ENCODE peak calls at places on chromosomes 2 and 18, in five cellular contexts. S is A549, B is HTR-8/SVneo, P is posterior vena cava, G is GM23338. Z is an unnamed sample.

GRCh38 chr18:60446821-60447220 is 74.2 kb upstream of the MC4R start:
- DNase-seq in S (no peak), B (no peak), P (no peak), G (no peak), Z (no peak)

GRCh38 chr18:11689031-11689971 is at the start of gene GNAL:
- DNase-seq in S (peak), B (peak), P (peak), G (peak), Z (peak)

GRCh38 chr2:168156661-168157060 is 90.7 kb downstream of the STK39 start:
- DNase-seq in S (peak), B (peak), P (no peak), G (no peak), Z (no peak)

GRCh38 chr2:101253713-101254085 is 1.0 kb downstream of the CNOT11 start:
- DNase-seq in S (no peak), B (no peak), P (no peak), G (no peak), Z (no peak)

GRCh38 chr2:172082105-172082943 is 3.0 kb upstream of the DLX1 start:
- DNase-seq in S (no peak), B (no peak), P (no peak), G (peak), Z (no peak)

GRCh38 chr2:46779447-46779941 is 136.1 kb downstream of the MCFD2 start:
- DNase-seq in S (no peak), B (no peak), P (no peak), G (no peak), Z (no peak)

GRCh38 chr2:100250645-100251044 is 71.7 kb downstream of the LONRF2 start:
- DNase-seq in S (no peak), B (no peak), P (peak), G (no peak), Z (no peak)

GRCh38 chr2:45177870-45178269 is 168.6 kb upstream of the SIX2 start:
- DNase-seq in S (peak), B (peak), P (no peak), G (no peak), Z (no peak)

GRCh38 chr2:205024822-205025518 is 479.7 kb downstream of the PARD3B start:
- DNase-seq in S (peak), B (peak), P (peak), G (no peak), Z (no peak)

GRCh38 chr2:146461068-146461467 is 1383.8 kb upstream of the ACVR2A start:
- DNase-seq in S (no peak), B (no peak), P (no peak), G (no peak), Z (no peak)

GRCh38 chr2:143545643-143546275 is 416.5 kb downstream of the ARHGAP15 start:
- DNase-seq in S (no peak), B (no peak), P (no peak), G (no peak), Z (no peak)

GRCh38 chr2:42332575-42332974 is 28.4 kb downstream of the COX7A2L start:
- DNase-seq in S (no peak), B (no peak), P (no peak), G (no peak), Z (no peak)

GRCh38 chr18:45059695-45060094 is 379.0 kb downstream of the SETBP1 start:
- DNase-seq in S (peak), B (no peak), P (no peak), G (no peak), Z (no peak)

GRCh38 chr2:150485871-150486538 is 1.5 kb downstream of the RND3 start:
- DNase-seq in S (peak), B (no peak), P (peak), G (peak), Z (peak)

GRCh38 chr18:23238152-23238531 is 102.9 kb downstream of the CABLES1 start:
- DNase-seq in S (no peak), B (no peak), P (no peak), G (no peak), Z (no peak)

GRCh38 chr2:236663267-236663666 is 93.6 kb downstream of the ACKR3 start:
- DNase-seq in S (no peak), B (no peak), P (peak), G (no peak), Z (no peak)

GRCh38 chr2:12816379-12817306 is 99.9 kb downstream of the TRIB2 start:
- DNase-seq in S (no peak), B (no peak), P (no peak), G (no peak), Z (no peak)

GRCh38 chr18:71130351-71130750 is 841.5 kb downstream of the SOCS6 start:
- DNase-seq in S (no peak), B (no peak), P (no peak), G (no peak), Z (no peak)

GRCh38 chr18:55425698-55426097 is 162.3 kb downstream of the TCF4 start:
- DNase-seq in S (no peak), B (no peak), P (no peak), G (no peak), Z (no peak)

GRCh38 chr2:44360749-44361329 is 455 bp downstream of the PREPL start:
- DNase-seq in S (no peak), B (no peak), P (no peak), G (no peak), Z (peak)

GRCh38 chr2:174673876-174674275 is 76.3 kb upstream of the WIPF1 start:
- DNase-seq in S (no peak), B (no peak), P (no peak), G (no peak), Z (no peak)

GRCh38 chr18:39966275-39966674 is 1988.8 kb upstream of the PIK3C3 start:
- DNase-seq in S (no peak), B (peak), P (no peak), G (peak), Z (no peak)

GRCh38 chr2:161353543-161353942 is 45.3 kb downstream of the PSMD14 start:
- DNase-seq in S (no peak), B (no peak), P (no peak), G (no peak), Z (no peak)

GRCh38 chr2:230895536-230896345 is 29.3 kb downstream of the GPR55 start:
- DNase-seq in S (no peak), B (no peak), P (peak), G (no peak), Z (no peak)

GRCh38 chr2:75561566-75562512 is 1.1 kb upstream of the EVA1A start:
- DNase-seq in S (no peak), B (no peak), P (no peak), G (no peak), Z (no peak)

GRCh38 chr2:11796190-11797171 is 50.0 kb downstream of the LPIN1 start:
- DNase-seq in S (no peak), B (no peak), P (no peak), G (no peak), Z (no peak)

GRCh38 chr2:176128172-176129012 is 1.1 kb upstream of the HOXD8 start:
- DNase-seq in S (no peak), B (no peak), P (peak), G (peak), Z (no peak)

GRCh38 chr2:64609229-64609994 is 44.3 kb downstream of the SERTAD2 start:
- DNase-seq in S (peak), B (no peak), P (peak), G (peak), Z (peak)

GRCh38 chr2:2564300-2565085 is 233.4 kb upstream of the MYT1L start:
- DNase-seq in S (no peak), B (no peak), P (peak), G (peak), Z (no peak)

GRCh38 chr2:130336877-130337734 is 5.6 kb upstream of the IMP4 start:
- DNase-seq in S (peak), B (peak), P (no peak), G (peak), Z (peak)

GRCh38 chr2:3449106-3449505 is 69.6 kb downstream of the TRAPPC12 start:
- DNase-seq in S (no peak), B (no peak), P (no peak), G (no peak), Z (no peak)

GRCh38 chr2:181264436-181264835 is 192.8 kb upstream of the ITGA4 start:
- DNase-seq in S (no peak), B (no peak), P (no peak), G (no peak), Z (no peak)

GRCh38 chr2:36358317-36358659 is 2.7 kb downstream of the CRIM1 start:
- DNase-seq in S (no peak), B (no peak), P (no peak), G (no peak), Z (no peak)

GRCh38 chr2:173948827-173949226 is 16.3 kb downstream of the SP3 start:
- DNase-seq in S (no peak), B (no peak), P (no peak), G (no peak), Z (no peak)

GRCh38 chr2:150062416-150062815 is 425.1 kb downstream of the RND3 start:
- DNase-seq in S (no peak), B (no peak), P (no peak), G (no peak), Z (no peak)

GRCh38 chr18:36812686-36813085 is 16.1 kb downstream of the TPGS2 start:
- DNase-seq in S (no peak), B (no peak), P (no peak), G (no peak), Z (no peak)